ENCODE peak calls at places on chromosomes 13 and 19, in five cellular contexts. One of them, this sample, is unnamed.

GRCh38 chr13:105655046-105655445 is 880.4 kb downstream of the EFNB2 start:
- DNase-seq in upper lobe of right lung: no peak
- DNase-seq in heart left ventricle: no peak
- DNase-seq in tibial artery: no peak
- DNase-seq in effector memory CD4-positive, alpha-beta T cell: no peak
- DNase-seq in this sample: no peak

GRCh38 chr19:11570039-11570462 is 7.4 kb downstream of the ACP5 start:
- DNase-seq in heart left ventricle: no peak
- DNase-seq in upper lobe of right lung: no peak
- DNase-seq in tibial artery: no peak
- DNase-seq in effector memory CD4-positive, alpha-beta T cell: no peak
- DNase-seq in this sample: no peak

GRCh38 chr13:30002577-30002976 is 152.2 kb upstream of the UBL3 start:
- DNase-seq in tibial artery: no peak
- DNase-seq in effector memory CD4-positive, alpha-beta T cell: no peak
- DNase-seq in heart left ventricle: no peak
- DNase-seq in upper lobe of right lung: no peak
- DNase-seq in this sample: no peak

GRCh38 chr19:8481191-8481590 is 21.2 kb downstream of the PRAM1 start:
- DNase-seq in tibial artery: peak
- DNase-seq in upper lobe of right lung: no peak
- DNase-seq in effector memory CD4-positive, alpha-beta T cell: no peak
- DNase-seq in heart left ventricle: no peak
- DNase-seq in this sample: peak

GRCh38 chr19:30227661-30228112 is 144.5 kb upstream of the ZNF536 start:
- DNase-seq in tibial artery: no peak
- DNase-seq in heart left ventricle: peak
- DNase-seq in upper lobe of right lung: peak
- DNase-seq in effector memory CD4-positive, alpha-beta T cell: peak
- DNase-seq in this sample: peak

GRCh38 chr13:40187324-40187795 is 479.1 kb downstream of the FOXO1 start:
- DNase-seq in effector memory CD4-positive, alpha-beta T cell: peak
- DNase-seq in tibial artery: no peak
- DNase-seq in heart left ventricle: no peak
- DNase-seq in upper lobe of right lung: no peak
- DNase-seq in this sample: no peak

GRCh38 chr13:53784331-53784730 is 755.7 kb downstream of the OLFM4 start:
- DNase-seq in upper lobe of right lung: no peak
- DNase-seq in tibial artery: no peak
- DNase-seq in heart left ventricle: no peak
- DNase-seq in effector memory CD4-positive, alpha-beta T cell: no peak
- DNase-seq in this sample: no peak

GRCh38 chr13:34257980-34258379 is 440.0 kb downstream of the RFC3 start:
- DNase-seq in tibial artery: no peak
- DNase-seq in upper lobe of right lung: no peak
- DNase-seq in effector memory CD4-positive, alpha-beta T cell: no peak
- DNase-seq in heart left ventricle: no peak
- DNase-seq in this sample: no peak

GRCh38 chr13:37899753-37900152 is 30.2 kb upstream of the TRPC4 start:
- DNase-seq in tibial artery: no peak
- DNase-seq in heart left ventricle: no peak
- DNase-seq in effector memory CD4-positive, alpha-beta T cell: no peak
- DNase-seq in upper lobe of right lung: no peak
- DNase-seq in this sample: no peak

GRCh38 chr13:69291292-69291906 is 816.2 kb upstream of the ATXN8OS start:
- DNase-seq in tibial artery: no peak
- DNase-seq in heart left ventricle: no peak
- DNase-seq in upper lobe of right lung: no peak
- DNase-seq in effector memory CD4-positive, alpha-beta T cell: no peak
- DNase-seq in this sample: no peak

GRCh38 chr19:40801449-40802299 is 2.7 kb downstream of the EGLN2 start:
- DNase-seq in effector memory CD4-positive, alpha-beta T cell: no peak
- DNase-seq in tibial artery: no peak
- DNase-seq in upper lobe of right lung: peak
- DNase-seq in heart left ventricle: no peak
- DNase-seq in this sample: no peak

GRCh38 chr19:14116918-14117578 is 514 bp downstream of the PRKACA start:
- DNase-seq in upper lobe of right lung: peak
- DNase-seq in effector memory CD4-positive, alpha-beta T cell: no peak
- DNase-seq in heart left ventricle: peak
- DNase-seq in tibial artery: peak
- DNase-seq in this sample: no peak

GRCh38 chr13:112556600-112556999 is 31.4 kb downstream of the TUBGCP3 start:
- DNase-seq in tibial artery: no peak
- DNase-seq in heart left ventricle: no peak
- DNase-seq in effector memory CD4-positive, alpha-beta T cell: no peak
- DNase-seq in upper lobe of right lung: no peak
- DNase-seq in this sample: no peak

GRCh38 chr13:80341098-80341701 is at the start of gene SPRY2:
- DNase-seq in upper lobe of right lung: peak
- DNase-seq in effector memory CD4-positive, alpha-beta T cell: no peak
- DNase-seq in tibial artery: peak
- DNase-seq in heart left ventricle: peak
- DNase-seq in this sample: peak

GRCh38 chr13:27923794-27924528 is 4.2 kb downstream of the PDX1 start:
- DNase-seq in effector memory CD4-positive, alpha-beta T cell: no peak
- DNase-seq in heart left ventricle: no peak
- DNase-seq in tibial artery: no peak
- DNase-seq in upper lobe of right lung: no peak
- DNase-seq in this sample: no peak

DNA sequence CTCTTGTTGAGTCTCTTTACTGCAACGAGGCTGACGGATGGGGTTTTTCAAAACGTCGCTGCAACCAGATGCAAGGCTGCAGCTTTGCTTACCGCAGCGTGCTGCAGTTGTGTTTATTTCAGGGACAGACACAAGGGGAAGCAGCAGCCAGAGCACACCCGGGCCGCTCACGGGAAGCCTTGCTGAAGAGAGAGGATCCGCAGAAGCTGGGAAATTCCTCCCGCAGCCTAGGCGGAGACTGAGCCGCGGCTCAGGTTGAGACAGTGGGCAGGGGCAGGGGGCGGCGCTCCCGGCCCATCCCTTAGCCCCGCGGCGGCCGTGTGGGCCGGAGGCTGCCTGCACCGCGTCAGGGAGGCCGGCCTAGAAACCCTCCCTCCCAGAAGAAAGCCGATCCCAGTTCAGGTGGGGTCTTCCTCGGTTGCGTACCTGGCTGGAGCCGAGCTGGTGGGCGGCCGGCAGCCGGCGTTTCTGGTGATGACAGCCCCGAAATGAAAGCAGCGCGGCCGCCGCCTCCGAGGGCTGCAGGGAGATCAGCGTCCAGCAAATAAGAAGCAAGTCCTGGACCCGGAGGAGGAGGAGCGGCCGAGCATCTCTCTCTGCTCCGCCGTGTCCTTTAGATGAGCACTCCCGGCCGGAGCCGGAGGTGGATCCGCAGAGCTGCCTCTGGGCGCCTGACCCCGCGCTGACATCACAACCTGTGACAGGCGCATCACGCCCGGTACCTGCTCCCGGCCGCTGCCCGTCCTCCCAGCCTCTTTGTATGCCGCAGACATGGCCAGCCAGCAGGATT is at the start of gene FRY:
- DNase-seq in effector memory CD4-positive, alpha-beta T cell: peak
- DNase-seq in tibial artery: peak
- DNase-seq in heart left ventricle: peak
- DNase-seq in upper lobe of right lung: peak
- DNase-seq in this sample: peak
- H3K27ac ChIP-seq in effector memory CD4-positive, alpha-beta T cell: peak
- H3K27ac ChIP-seq in tibial artery: peak
- H3K27ac ChIP-seq in heart left ventricle: peak
- H3K27ac ChIP-seq in upper lobe of right lung: peak
- H3K27ac ChIP-seq in this sample: peak

GRCh38 chr13:114118086-114118762 is 14.2 kb downstream of the RASA3 start:
- DNase-seq in effector memory CD4-positive, alpha-beta T cell: no peak
- DNase-seq in tibial artery: no peak
- DNase-seq in upper lobe of right lung: no peak
- DNase-seq in heart left ventricle: peak
- DNase-seq in this sample: no peak
- H3K27ac ChIP-seq in effector memory CD4-positive, alpha-beta T cell: peak
- H3K27ac ChIP-seq in tibial artery: peak
- H3K27ac ChIP-seq in upper lobe of right lung: peak
- H3K27ac ChIP-seq in heart left ventricle: peak
- H3K27ac ChIP-seq in this sample: no peak

GRCh38 chr19:49861127-49861526 is 6.2 kb downstream of the PNKP start:
- DNase-seq in effector memory CD4-positive, alpha-beta T cell: no peak
- DNase-seq in heart left ventricle: no peak
- DNase-seq in upper lobe of right lung: peak
- DNase-seq in tibial artery: no peak
- DNase-seq in this sample: no peak
- H3K27ac ChIP-seq in effector memory CD4-positive, alpha-beta T cell: no peak
- H3K27ac ChIP-seq in heart left ventricle: no peak
- H3K27ac ChIP-seq in upper lobe of right lung: no peak
- H3K27ac ChIP-seq in tibial artery: peak
- H3K27ac ChIP-seq in this sample: no peak

GRCh38 chr19:49893135-49893534 is 3.6 kb downstream of the IL4I1 start:
- DNase-seq in heart left ventricle: peak
- DNase-seq in effector memory CD4-positive, alpha-beta T cell: no peak
- DNase-seq in upper lobe of right lung: no peak
- DNase-seq in tibial artery: no peak
- DNase-seq in this sample: no peak

GRCh38 chr19:49894879-49895565 is 1.7 kb downstream of the IL4I1 start:
- DNase-seq in upper lobe of right lung: no peak
- DNase-seq in tibial artery: no peak
- DNase-seq in heart left ventricle: peak
- DNase-seq in effector memory CD4-positive, alpha-beta T cell: peak
- DNase-seq in this sample: no peak

GRCh38 chr19:49895566-49896297 is 955 bp downstream of the IL4I1 start:
- DNase-seq in tibial artery: no peak
- DNase-seq in effector memory CD4-positive, alpha-beta T cell: no peak
- DNase-seq in upper lobe of right lung: no peak
- DNase-seq in heart left ventricle: peak
- DNase-seq in this sample: no peak

GRCh38 chr19:49892716-49893115 is 4.0 kb downstream of the IL4I1 start:
- DNase-seq in tibial artery: no peak
- DNase-seq in effector memory CD4-positive, alpha-beta T cell: no peak
- DNase-seq in heart left ventricle: no peak
- DNase-seq in upper lobe of right lung: no peak
- DNase-seq in this sample: no peak

GRCh38 chr19:49894011-49894664 is 2.5 kb downstream of the IL4I1 start:
- DNase-seq in upper lobe of right lung: no peak
- DNase-seq in effector memory CD4-positive, alpha-beta T cell: no peak
- DNase-seq in heart left ventricle: peak
- DNase-seq in tibial artery: no peak
- DNase-seq in this sample: no peak
- H3K27ac ChIP-seq in upper lobe of right lung: no peak
- H3K27ac ChIP-seq in effector memory CD4-positive, alpha-beta T cell: peak
- H3K27ac ChIP-seq in heart left ventricle: no peak
- H3K27ac ChIP-seq in tibial artery: no peak
- H3K27ac ChIP-seq in this sample: no peak

GRCh38 chr13:71860547-71861131 is 6.4 kb downstream of the DACH1 start:
- DNase-seq in effector memory CD4-positive, alpha-beta T cell: no peak
- DNase-seq in heart left ventricle: no peak
- DNase-seq in upper lobe of right lung: no peak
- DNase-seq in tibial artery: no peak
- DNase-seq in this sample: no peak
- H3K27ac ChIP-seq in effector memory CD4-positive, alpha-beta T cell: no peak
- H3K27ac ChIP-seq in heart left ventricle: no peak
- H3K27ac ChIP-seq in upper lobe of right lung: peak
- H3K27ac ChIP-seq in tibial artery: no peak
- H3K27ac ChIP-seq in this sample: no peak

DNA sequence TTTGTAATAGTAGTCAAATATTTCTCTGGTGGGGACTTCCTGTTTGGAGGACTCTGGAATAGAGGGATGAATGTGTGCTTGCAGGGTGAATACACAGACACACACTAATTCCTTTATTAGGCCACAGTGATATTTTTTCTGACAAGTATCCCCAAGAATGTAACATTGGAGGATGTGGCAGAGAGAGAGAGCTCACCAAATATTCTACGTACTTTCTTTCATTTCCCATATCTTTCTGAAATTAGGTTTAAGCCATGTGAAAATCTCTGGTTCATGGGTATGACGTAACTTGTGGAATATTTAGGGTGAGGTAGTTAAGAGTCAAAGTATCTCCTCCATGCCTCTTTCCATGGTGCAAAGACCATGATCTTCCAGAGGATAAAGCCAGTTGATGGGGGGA is 463.4 kb downstream of the DIAPH3 start:
- DNase-seq in effector memory CD4-positive, alpha-beta T cell: no peak
- DNase-seq in tibial artery: no peak
- DNase-seq in upper lobe of right lung: no peak
- DNase-seq in heart left ventricle: no peak
- DNase-seq in this sample: no peak
- H3K27ac ChIP-seq in effector memory CD4-positive, alpha-beta T cell: no peak
- H3K27ac ChIP-seq in tibial artery: no peak
- H3K27ac ChIP-seq in upper lobe of right lung: no peak
- H3K27ac ChIP-seq in heart left ventricle: no peak
- H3K27ac ChIP-seq in this sample: no peak

DNA sequence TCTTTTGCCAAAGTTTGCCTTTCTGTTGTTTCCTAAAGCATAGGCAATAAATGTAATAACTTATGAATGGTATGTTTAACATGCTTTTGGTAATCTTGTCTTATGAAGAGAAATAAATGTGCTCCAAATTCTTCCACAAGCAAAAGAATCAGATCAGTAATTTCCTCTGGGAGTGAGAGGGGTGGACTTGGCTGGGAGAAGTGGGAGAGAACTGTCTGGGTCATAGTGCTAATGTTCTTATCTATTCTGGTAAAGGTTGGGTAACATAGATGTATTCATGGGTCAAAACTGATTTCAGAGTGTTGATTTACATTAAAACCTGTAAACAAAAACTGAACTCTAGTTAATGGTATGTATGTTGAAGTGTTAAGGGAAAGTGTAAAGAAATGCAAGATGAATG is 211.6 kb upstream of the IRS2 start:
- DNase-seq in heart left ventricle: no peak
- DNase-seq in upper lobe of right lung: no peak
- DNase-seq in tibial artery: no peak
- DNase-seq in effector memory CD4-positive, alpha-beta T cell: no peak
- DNase-seq in this sample: no peak
- H3K27ac ChIP-seq in heart left ventricle: no peak
- H3K27ac ChIP-seq in upper lobe of right lung: no peak
- H3K27ac ChIP-seq in tibial artery: no peak
- H3K27ac ChIP-seq in effector memory CD4-positive, alpha-beta T cell: no peak
- H3K27ac ChIP-seq in this sample: no peak

DNA sequence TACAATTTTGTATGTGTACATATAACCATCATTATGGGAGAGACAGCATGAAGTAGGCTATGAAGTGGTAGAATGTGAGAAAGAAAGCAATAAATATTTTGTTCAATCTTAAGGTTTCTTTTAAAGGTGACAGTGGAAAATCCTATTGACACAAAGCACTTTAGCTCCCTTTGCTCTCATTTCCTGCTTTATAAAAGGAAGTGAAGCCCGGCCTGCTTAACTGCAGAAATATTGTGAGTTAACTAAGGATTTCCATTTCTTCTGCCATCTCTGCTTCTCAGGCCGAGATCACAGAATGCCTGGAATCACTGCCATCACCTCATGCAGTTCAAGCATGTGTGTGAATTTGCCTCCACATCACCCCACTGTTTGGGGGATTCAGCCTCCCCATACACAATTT is 83.5 kb downstream of the FRY start:
- DNase-seq in effector memory CD4-positive, alpha-beta T cell: no peak
- DNase-seq in heart left ventricle: no peak
- DNase-seq in tibial artery: no peak
- DNase-seq in upper lobe of right lung: no peak
- DNase-seq in this sample: no peak
- H3K27ac ChIP-seq in effector memory CD4-positive, alpha-beta T cell: no peak
- H3K27ac ChIP-seq in heart left ventricle: peak
- H3K27ac ChIP-seq in tibial artery: peak
- H3K27ac ChIP-seq in upper lobe of right lung: peak
- H3K27ac ChIP-seq in this sample: no peak

GRCh38 chr19:49684983-49685553 is 4.3 kb upstream of the ADM5 start:
- DNase-seq in upper lobe of right lung: no peak
- DNase-seq in heart left ventricle: no peak
- DNase-seq in effector memory CD4-positive, alpha-beta T cell: no peak
- DNase-seq in tibial artery: no peak
- DNase-seq in this sample: no peak
- H3K27ac ChIP-seq in upper lobe of right lung: no peak
- H3K27ac ChIP-seq in heart left ventricle: no peak
- H3K27ac ChIP-seq in effector memory CD4-positive, alpha-beta T cell: no peak
- H3K27ac ChIP-seq in tibial artery: no peak
- H3K27ac ChIP-seq in this sample: no peak